ENCODE peak calls at places on chromosome 13, in seven cellular contexts. P is GM23248, G is DND-41, Q is OCI-LY7, A is IMR-90, L is fibroblast of lung, O is neuronal stem cell. C is an unnamed sample.

GRCh38 chr13:112733112-112733511 is 43.3 kb downstream of the ATP11A start:
- DNase-seq in Q (no peak), A (no peak), O (no peak), G (no peak), P (no peak), L (no peak), C (no peak)

GRCh38 chr13:99150575-99151370 is 49.9 kb upstream of the UBAC2 start:
- DNase-seq in Q (no peak), A (peak), O (no peak), G (no peak), P (peak), L (peak), C (no peak)

GRCh38 chr13:112392719-112393118 is 16.6 kb downstream of the SPACA7 start:
- DNase-seq in G (no peak), P (no peak), Q (no peak), O (no peak), L (no peak), A (no peak), C (peak)

GRCh38 chr13:48631441-48631840 is 22.3 kb upstream of the CYSLTR2 start:
- DNase-seq in G (no peak), P (no peak), A (no peak), O (no peak), Q (no peak), L (peak), C (no peak)

GRCh38 chr13:32409561-32410440 is 18.1 kb downstream of the N4BP2L1 start:
- DNase-seq in Q (no peak), P (no peak), A (peak), L (peak), O (no peak), G (no peak), C (no peak)

GRCh38 chr13:32594339-32594738 is 8.1 kb downstream of the PDS5B start:
- DNase-seq in G (no peak), Q (no peak), L (peak), P (peak), O (no peak), A (peak), C (no peak)

GRCh38 chr13:99992912-99993311 is 11.3 kb downstream of the ZIC2 start:
- DNase-seq in L (peak), P (peak), A (no peak), Q (no peak), G (no peak), O (peak), C (no peak)

GRCh38 chr13:98930014-98930625 is 47.7 kb downstream of the DOCK9 start:
- DNase-seq in G (peak), A (no peak), O (no peak), Q (no peak), L (no peak), P (no peak), C (no peak)

GRCh38 chr13:35500071-35500595 is 23.6 kb upstream of the MAB21L1 start:
- DNase-seq in G (no peak), P (no peak), O (peak), L (no peak), A (no peak), Q (no peak), C (no peak)

GRCh38 chr13:70816853-70817252 is 708.6 kb upstream of the KLHL1 start:
- DNase-seq in L (peak), A (peak), O (no peak), P (no peak), G (no peak), Q (no peak), C (no peak)

GRCh38 chr13:77171451-77171850 is 144.5 kb upstream of the FBXL3 start:
- DNase-seq in L (no peak), O (no peak), A (no peak), G (no peak), P (no peak), Q (no peak), C (no peak)

GRCh38 chr13:86174632-86175031 is 375.4 kb upstream of the SLITRK6 start:
- DNase-seq in L (no peak), A (no peak), G (no peak), Q (no peak), P (no peak), O (no peak), C (peak)

GRCh38 chr13:100495455-100495854 is 93.1 kb downstream of the GGACT start:
- DNase-seq in P (no peak), G (no peak), L (no peak), O (no peak), Q (no peak), A (no peak), C (no peak)

GRCh38 chr13:48485447-48485846 is 47.4 kb downstream of the RCBTB2 start:
- DNase-seq in L (no peak), G (no peak), A (no peak), O (no peak), P (no peak), Q (no peak), C (no peak)

GRCh38 chr13:75407998-75408397 is 74.0 kb downstream of the TBC1D4 start:
- DNase-seq in Q (no peak), L (no peak), G (no peak), P (no peak), O (no peak), A (no peak), C (no peak)

GRCh38 chr13:75407473-75407872 is 74.5 kb downstream of the TBC1D4 start:
- DNase-seq in G (no peak), P (no peak), L (no peak), Q (no peak), A (no peak), O (no peak), C (no peak)

GRCh38 chr13:75402787-75403186 is 79.2 kb downstream of the TBC1D4 start:
- DNase-seq in O (no peak), L (no peak), A (no peak), G (no peak), Q (no peak), P (no peak), C (peak)

GRCh38 chr13:75405976-75406703 is 75.8 kb downstream of the TBC1D4 start:
- DNase-seq in Q (no peak), L (no peak), A (no peak), O (peak), G (no peak), P (no peak), C (no peak)

GRCh38 chr13:75404721-75405120 is 77.2 kb downstream of the TBC1D4 start:
- DNase-seq in Q (no peak), O (no peak), P (no peak), A (no peak), L (no peak), G (no peak), C (no peak)
- H2AFZ ChIP-seq in Q (no peak), O (no peak), P (no peak), A (no peak), L (no peak), G (no peak), C (no peak)

DNA sequence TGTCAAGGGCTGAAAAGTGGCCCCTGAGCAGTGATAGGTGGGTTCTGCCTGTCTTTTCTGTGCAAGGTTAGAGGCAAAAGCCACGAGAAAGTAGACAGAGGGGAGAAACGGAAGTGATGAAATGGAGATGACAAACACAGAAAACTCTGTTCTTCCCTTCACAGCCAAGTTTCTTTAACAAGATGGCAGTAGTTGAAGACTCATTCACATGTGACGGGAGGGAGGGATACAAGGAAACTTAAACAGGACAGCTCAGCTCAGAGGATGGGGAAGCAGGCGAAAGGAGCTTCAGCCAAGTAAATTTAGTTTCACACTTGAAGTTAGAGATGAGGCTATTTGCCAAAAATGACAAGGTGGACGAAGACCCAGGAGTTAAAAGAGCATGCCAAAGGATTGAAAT is 348.0 kb downstream of the EFNB2 start:
- DNase-seq in A (no peak), Q (no peak), L (no peak), P (no peak), O (no peak), G (no peak), C (no peak)
- H2AFZ ChIP-seq in A (no peak), Q (no peak), L (no peak), P (no peak), O (peak), G (no peak), C (no peak)

GRCh38 chr13:30569901-30570576 is 47.7 kb upstream of the USPL1 start:
- DNase-seq in Q (no peak), L (peak), G (no peak), A (peak), P (peak), O (no peak), C (no peak)
- H2AFZ ChIP-seq in Q (peak), L (peak), G (no peak), A (peak), P (peak), O (no peak), C (no peak)

DNA sequence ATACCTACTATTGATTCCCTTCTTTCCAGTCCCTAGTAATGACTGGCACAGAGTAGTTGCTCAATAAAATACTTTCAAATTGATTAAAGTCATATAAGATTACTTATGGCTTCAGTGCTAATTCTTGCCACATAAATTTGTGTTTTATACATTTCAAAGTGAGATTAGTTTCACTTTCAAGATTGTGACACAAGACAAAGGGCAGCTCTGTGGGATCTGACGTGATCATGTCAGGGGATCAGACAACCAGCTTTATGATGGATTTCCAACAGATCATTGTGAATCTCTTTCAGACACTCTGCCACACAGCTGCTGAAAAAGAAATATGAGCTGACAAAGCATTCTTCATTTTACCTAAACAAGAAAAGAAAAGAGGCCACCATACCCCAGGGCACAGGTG is 73.4 kb upstream of the POMP start:
- DNase-seq in A (no peak), O (no peak), Q (no peak), P (no peak), L (no peak), G (no peak), C (no peak)
- H2AFZ ChIP-seq in A (no peak), O (no peak), Q (no peak), P (peak), L (no peak), G (no peak), C (no peak)

GRCh38 chr13:25117312-25117711 is 21.4 kb downstream of the PABPC3 start:
- DNase-seq in O (no peak), G (no peak), A (no peak), P (no peak), L (no peak), Q (no peak), C (no peak)
- H2AFZ ChIP-seq in O (no peak), G (no peak), A (no peak), P (no peak), L (no peak), Q (peak), C (no peak)

GRCh38 chr13:31213681-31214289 is 14.0 kb downstream of the B3GLCT start:
- DNase-seq in P (peak), L (peak), G (no peak), Q (no peak), O (no peak), A (peak), C (no peak)

GRCh38 chr13:31208554-31209122 is 8.9 kb downstream of the B3GLCT start:
- DNase-seq in O (no peak), P (no peak), Q (no peak), A (no peak), L (no peak), G (no peak), C (no peak)

GRCh38 chr13:31207630-31208549 is 8.1 kb downstream of the B3GLCT start:
- DNase-seq in P (peak), L (peak), O (no peak), A (peak), G (no peak), Q (no peak), C (no peak)

GRCh38 chr13:31209172-31209818 is 9.5 kb downstream of the B3GLCT start:
- DNase-seq in Q (no peak), P (peak), A (peak), L (peak), O (no peak), G (no peak), C (no peak)

DNA sequence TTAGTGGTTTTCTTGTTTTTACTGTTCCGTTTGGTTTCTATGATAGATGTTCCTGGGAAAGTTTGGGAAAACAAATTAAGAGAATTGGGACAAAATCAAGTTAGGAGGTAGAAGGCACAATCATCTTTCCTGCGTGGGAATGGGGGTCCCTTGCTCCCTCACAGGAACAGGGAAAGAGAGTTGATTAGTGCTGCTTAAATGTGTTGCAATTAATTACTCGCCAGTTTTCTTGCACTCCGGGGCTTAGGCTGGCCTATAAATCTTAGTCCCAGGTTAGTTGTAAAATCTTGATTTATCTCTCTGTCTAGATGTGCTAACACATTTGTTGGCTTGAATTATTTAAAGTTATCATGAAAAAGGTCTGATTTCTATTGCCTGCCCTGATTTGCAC is 10.0 kb downstream of the B3GLCT start:
- DNase-seq in G (no peak), P (no peak), Q (no peak), A (no peak), O (no peak), L (no peak), C (no peak)
- H2AFZ ChIP-seq in G (no peak), P (peak), Q (no peak), A (no peak), O (no peak), L (no peak), C (no peak)

GRCh38 chr13:111337206-111337605 is 16.8 kb downstream of the TEX29 start:
- DNase-seq in A (peak), G (no peak), Q (no peak), P (peak), O (no peak), L (peak), C (no peak)
- H2AFZ ChIP-seq in A (peak), G (no peak), Q (no peak), P (no peak), O (no peak), L (no peak), C (no peak)

GRCh38 chr13:110108348-110109139 is 198.4 kb downstream of the COL4A1 start:
- DNase-seq in O (peak), L (peak), P (peak), G (peak), A (peak), Q (no peak), C (peak)
- H2AFZ ChIP-seq in O (peak), L (no peak), P (no peak), G (no peak), A (peak), Q (no peak), C (no peak)

DNA sequence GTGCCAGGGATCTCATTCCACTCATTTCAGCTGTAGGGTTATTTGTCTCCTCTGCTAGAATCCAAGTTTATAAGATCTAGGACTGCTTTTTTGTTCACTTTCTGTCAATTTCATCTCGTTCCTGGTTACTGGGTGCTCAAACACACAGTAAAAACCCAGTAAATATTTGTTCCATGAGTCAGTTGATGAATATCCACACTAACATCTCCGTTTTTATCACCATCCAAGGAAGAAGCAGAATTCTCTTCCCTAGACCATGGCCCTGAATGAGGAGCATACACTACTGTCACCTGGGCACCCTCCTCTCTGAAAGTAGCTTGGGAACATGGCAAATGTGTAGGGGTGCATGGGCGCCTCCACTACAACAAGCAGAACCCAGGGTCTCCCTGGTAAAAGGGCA is 390.8 kb downstream of the FOXO1 start:
- DNase-seq in P (peak), G (no peak), A (no peak), Q (no peak), L (peak), O (no peak), C (no peak)
- H2AFZ ChIP-seq in P (no peak), G (no peak), A (no peak), Q (no peak), L (no peak), O (no peak), C (no peak)